ENCODE peak calls at places on chromosomes 13 and 19, in seven cellular contexts. One of them, this sample, is unnamed.

GRCh38 chr13:34352958-34353357 is 535.0 kb downstream of the RFC3 start:
- DNase-seq in non-pigmented ciliary epithelial cell: no peak
- DNase-seq in breast epithelium: no peak
- DNase-seq in LoVo: no peak
- DNase-seq in T-helper 2 cell: no peak
- DNase-seq in Daoy: no peak
- DNase-seq in GM18507: no peak
- DNase-seq in this sample: no peak

GRCh38 chr13:45393941-45394570 is 24.1 kb downstream of the SLC25A30 start:
- DNase-seq in LoVo: peak; percentile 35
- DNase-seq in breast epithelium: no peak
- DNase-seq in T-helper 2 cell: peak; percentile 30
- DNase-seq in non-pigmented ciliary epithelial cell: no peak
- DNase-seq in GM18507: peak; percentile 12
- DNase-seq in Daoy: peak; percentile 37
- DNase-seq in this sample: peak; percentile 65

GRCh38 chr19:3360494-3361383 is 5.6 kb upstream of the NFIC start:
- DNase-seq in non-pigmented ciliary epithelial cell: no peak
- DNase-seq in T-helper 2 cell: peak; percentile 63
- DNase-seq in Daoy: peak; percentile 64
- DNase-seq in LoVo: no peak
- DNase-seq in GM18507: no peak
- DNase-seq in breast epithelium: no peak
- DNase-seq in this sample: no peak

GRCh38 chr19:48991823-48992570 is 1.1 kb downstream of the GYS1 start:
- DNase-seq in GM18507: no peak
- DNase-seq in T-helper 2 cell: no peak
- DNase-seq in Daoy: peak; percentile 85
- DNase-seq in breast epithelium: no peak
- DNase-seq in LoVo: peak; percentile 68
- DNase-seq in non-pigmented ciliary epithelial cell: no peak
- DNase-seq in this sample: no peak

GRCh38 chr19:17209126-17210036 is 5.8 kb upstream of the USE1 start:
- DNase-seq in Daoy: peak; percentile 73
- DNase-seq in LoVo: no peak
- DNase-seq in non-pigmented ciliary epithelial cell: no peak
- DNase-seq in T-helper 2 cell: peak; percentile 45
- DNase-seq in GM18507: peak; percentile 54
- DNase-seq in breast epithelium: no peak
- DNase-seq in this sample: no peak

GRCh38 chr13:30158774-30159445 is 148.4 kb downstream of the KATNAL1 start:
- DNase-seq in Daoy: peak; percentile 82
- DNase-seq in T-helper 2 cell: peak; percentile 72
- DNase-seq in non-pigmented ciliary epithelial cell: no peak
- DNase-seq in GM18507: no peak
- DNase-seq in LoVo: no peak
- DNase-seq in breast epithelium: no peak
- DNase-seq in this sample: no peak

GRCh38 chr13:27678306-27679040 is 56.8 kb downstream of the POLR1D start:
- DNase-seq in T-helper 2 cell: no peak
- DNase-seq in GM18507: no peak
- DNase-seq in Daoy: peak; percentile 55
- DNase-seq in LoVo: no peak
- DNase-seq in non-pigmented ciliary epithelial cell: no peak
- DNase-seq in breast epithelium: no peak
- DNase-seq in this sample: no peak

GRCh38 chr13:79241697-79242096 is 164.4 kb downstream of the RBM26 start:
- DNase-seq in breast epithelium: no peak
- DNase-seq in non-pigmented ciliary epithelial cell: no peak
- DNase-seq in T-helper 2 cell: no peak
- DNase-seq in Daoy: no peak
- DNase-seq in GM18507: no peak
- DNase-seq in LoVo: no peak
- DNase-seq in this sample: no peak

GRCh38 chr13:25874064-25874737 is 177.6 kb downstream of the SHISA2 start:
- DNase-seq in LoVo: no peak
- DNase-seq in Daoy: no peak
- DNase-seq in GM18507: no peak
- DNase-seq in breast epithelium: no peak
- DNase-seq in T-helper 2 cell: peak; percentile 26
- DNase-seq in non-pigmented ciliary epithelial cell: no peak
- DNase-seq in this sample: no peak

GRCh38 chr13:22012676-22013075 is 341.8 kb downstream of the FGF9 start:
- DNase-seq in GM18507: no peak
- DNase-seq in non-pigmented ciliary epithelial cell: no peak
- DNase-seq in LoVo: no peak
- DNase-seq in Daoy: peak; percentile 21
- DNase-seq in T-helper 2 cell: no peak
- DNase-seq in breast epithelium: no peak
- DNase-seq in this sample: no peak

GRCh38 chr19:45117167-45117594 is 24.2 kb downstream of the PPP1R37 start:
- DNase-seq in Daoy: peak; percentile 61
- DNase-seq in T-helper 2 cell: peak; percentile 66
- DNase-seq in breast epithelium: no peak
- DNase-seq in GM18507: peak; percentile 48
- DNase-seq in non-pigmented ciliary epithelial cell: no peak
- DNase-seq in LoVo: no peak
- DNase-seq in this sample: no peak

GRCh38 chr19:8607386-8607785 is 3.1 kb downstream of the ADAMTS10 start:
- DNase-seq in non-pigmented ciliary epithelial cell: no peak
- DNase-seq in LoVo: no peak
- DNase-seq in breast epithelium: no peak
- DNase-seq in Daoy: peak; percentile 76
- DNase-seq in T-helper 2 cell: no peak
- DNase-seq in GM18507: no peak
- DNase-seq in this sample: no peak

GRCh38 chr13:75468098-75468497 is 13.9 kb downstream of the TBC1D4 start:
- DNase-seq in T-helper 2 cell: no peak
- DNase-seq in non-pigmented ciliary epithelial cell: no peak
- DNase-seq in GM18507: no peak
- DNase-seq in LoVo: no peak
- DNase-seq in breast epithelium: no peak
- DNase-seq in Daoy: no peak
- DNase-seq in this sample: no peak

GRCh38 chr19:46042252-46042883 is 1.6 kb upstream of the IGFL4 start:
- DNase-seq in non-pigmented ciliary epithelial cell: no peak
- DNase-seq in Daoy: no peak
- DNase-seq in breast epithelium: no peak
- DNase-seq in T-helper 2 cell: no peak
- DNase-seq in GM18507: no peak
- DNase-seq in LoVo: no peak
- DNase-seq in this sample: no peak

GRCh38 chr13:101327844-101328243 is 88.5 kb downstream of the NALCN start:
- DNase-seq in non-pigmented ciliary epithelial cell: no peak
- DNase-seq in GM18507: no peak
- DNase-seq in Daoy: no peak
- DNase-seq in breast epithelium: no peak
- DNase-seq in LoVo: no peak
- DNase-seq in T-helper 2 cell: no peak
- DNase-seq in this sample: no peak

GRCh38 chr19:9848060-9848459 is 12.9 kb downstream of the PIN1 start:
- DNase-seq in non-pigmented ciliary epithelial cell: no peak
- DNase-seq in LoVo: no peak
- DNase-seq in Daoy: no peak
- DNase-seq in GM18507: no peak
- DNase-seq in breast epithelium: no peak
- DNase-seq in T-helper 2 cell: peak; percentile 43
- DNase-seq in this sample: no peak

GRCh38 chr13:113493315-113493951 is 2.9 kb upstream of the DCUN1D2 start:
- DNase-seq in breast epithelium: no peak
- DNase-seq in non-pigmented ciliary epithelial cell: peak; percentile 94
- DNase-seq in T-helper 2 cell: peak; percentile 73
- DNase-seq in GM18507: no peak
- DNase-seq in LoVo: peak; percentile 92
- DNase-seq in Daoy: peak; percentile 79
- DNase-seq in this sample: no peak

GRCh38 chr13:93915269-93915809 is 564.1 kb downstream of the DCT start:
- DNase-seq in GM18507: no peak
- DNase-seq in LoVo: no peak
- DNase-seq in breast epithelium: no peak
- DNase-seq in Daoy: no peak
- DNase-seq in non-pigmented ciliary epithelial cell: peak; percentile 24
- DNase-seq in T-helper 2 cell: no peak
- DNase-seq in this sample: no peak

GRCh38 chr19:17829855-17830566 is 8.7 kb upstream of the INSL3 start:
- DNase-seq in Daoy: peak; percentile 69
- DNase-seq in LoVo: peak; percentile 79
- DNase-seq in non-pigmented ciliary epithelial cell: no peak
- DNase-seq in breast epithelium: no peak
- DNase-seq in GM18507: no peak
- DNase-seq in T-helper 2 cell: no peak
- DNase-seq in this sample: no peak

GRCh38 chr19:17468302-17469091 is 1.8 kb upstream of the SLC27A1 start:
- DNase-seq in Daoy: no peak
- DNase-seq in breast epithelium: peak; percentile 74
- DNase-seq in GM18507: no peak
- DNase-seq in non-pigmented ciliary epithelial cell: no peak
- DNase-seq in LoVo: no peak
- DNase-seq in T-helper 2 cell: no peak
- DNase-seq in this sample: no peak

GRCh38 chr19:14505488-14506239 is 9.7 kb upstream of the GIPC1 start:
- DNase-seq in Daoy: peak; percentile 74
- DNase-seq in LoVo: peak; percentile 89
- DNase-seq in non-pigmented ciliary epithelial cell: no peak
- DNase-seq in T-helper 2 cell: peak; percentile 75
- DNase-seq in breast epithelium: peak; percentile 70
- DNase-seq in GM18507: peak; percentile 71
- DNase-seq in this sample: no peak

GRCh38 chr13:53783466-53783865 is 754.9 kb downstream of the OLFM4 start:
- DNase-seq in Daoy: no peak
- DNase-seq in non-pigmented ciliary epithelial cell: no peak
- DNase-seq in LoVo: no peak
- DNase-seq in GM18507: no peak
- DNase-seq in T-helper 2 cell: no peak
- DNase-seq in breast epithelium: no peak
- DNase-seq in this sample: no peak

GRCh38 chr19:21581646-21582045 is 76.2 kb downstream of the ZNF429 start:
- DNase-seq in GM18507: no peak
- DNase-seq in breast epithelium: no peak
- DNase-seq in non-pigmented ciliary epithelial cell: no peak
- DNase-seq in LoVo: no peak
- DNase-seq in Daoy: no peak
- DNase-seq in T-helper 2 cell: no peak
- DNase-seq in this sample: no peak